ENCODE peak calls at places on chromosomes 3 and 15, in ten cellular contexts. I, R, Y, D, G, C, N, M, V and F are unnamed samples.

GRCh38 chr15:63234479-63234878 is 42.9 kb upstream of the APH1B start:
- DNase-seq in I (no peak), R (no peak), Y (peak; percentile 44), D (peak; percentile 49), G (no peak), C (peak; percentile 26), N (peak; percentile 69), M (no peak), V (no peak), F (no peak)

GRCh38 chr3:89847955-89848354 is 740.5 kb downstream of the EPHA3 start:
- DNase-seq in I (no peak), R (no peak), Y (no peak), D (no peak), G (no peak), C (no peak), N (no peak), M (no peak), V (no peak), F (no peak)

GRCh38 chr15:88401972-88402656 is 65.1 kb downstream of the MRPL46 start:
- DNase-seq in I (no peak), R (no peak), Y (no peak), D (peak; percentile 74), G (no peak), C (no peak), N (no peak), M (no peak), V (no peak), F (no peak)

GRCh38 chr3:58222161-58222724 is 11.5 kb upstream of the DNASE1L3 start:
- DNase-seq in I (no peak), R (no peak), Y (no peak), D (no peak), G (no peak), C (peak; percentile 34), N (no peak), M (peak; percentile 54), V (no peak), F (no peak)

GRCh38 chr15:69325456-69325971 is 26.8 kb downstream of the PAQR5 start:
- DNase-seq in I (no peak), R (no peak), Y (no peak), D (no peak), G (no peak), C (no peak), N (no peak), M (no peak), V (no peak), F (no peak)

GRCh38 chr15:40929730-40930429 is 740 bp downstream of the DLL4 start:
- DNase-seq in I (peak; percentile 36), R (no peak), Y (peak; percentile 57), D (peak; percentile 57), G (peak; percentile 87), C (peak; percentile 43), N (peak; percentile 66), M (no peak), V (peak; percentile 13), F (no peak)

GRCh38 chr15:44782516-44782915 is 46.2 kb downstream of the TRIM69 start:
- DNase-seq in I (no peak), R (no peak), Y (no peak), D (no peak), G (no peak), C (no peak), N (peak; percentile 12), M (peak; percentile 11), V (no peak), F (no peak)

GRCh38 chr15:88615303-88616107 is 5.6 kb upstream of the AEN start:
- DNase-seq in I (peak; percentile 48), R (no peak), Y (peak; percentile 90), D (no peak), G (no peak), C (no peak), N (no peak), M (no peak), V (no peak), F (no peak)

GRCh38 chr15:51736069-51736468 is 1.4 kb downstream of the LYSMD2 start:
- DNase-seq in I (no peak), R (no peak), Y (no peak), D (no peak), G (no peak), C (no peak), N (no peak), M (no peak), V (no peak), F (no peak)

GRCh38 chr3:129282727-129283327 is 4.2 kb downstream of the HMCES start:
- DNase-seq in I (no peak), R (no peak), Y (no peak), D (no peak), G (no peak), C (no peak), N (peak; percentile 52), M (no peak), V (no peak), F (no peak)

GRCh38 chr15:78044407-78045155 is 32.9 kb downstream of the TBC1D2B start:
- DNase-seq in I (no peak), R (no peak), Y (no peak), D (no peak), G (no peak), C (no peak), N (peak; percentile 68), M (no peak), V (no peak), F (no peak)

GRCh38 chr3:121295966-121296365 is 249.8 kb downstream of the POLQ start:
- DNase-seq in I (no peak), R (no peak), Y (no peak), D (no peak), G (no peak), C (no peak), N (peak; percentile 23), M (peak; percentile 33), V (no peak), F (peak; percentile 3)

GRCh38 chr3:22893001-22893400 is 310.1 kb upstream of the UBE2E2 start:
- DNase-seq in I (no peak), R (no peak), Y (no peak), D (no peak), G (no peak), C (no peak), N (no peak), M (no peak), V (no peak), F (no peak)

GRCh38 chr3:58484049-58484721 is 7.7 kb upstream of the KCTD6 start:
- DNase-seq in I (no peak), R (no peak), Y (no peak), D (no peak), G (no peak), C (no peak), N (no peak), M (no peak), V (no peak), F (no peak)

GRCh38 chr3:154428369-154429206 is 1.4 kb downstream of the GPR149 start:
- DNase-seq in I (no peak), R (no peak), Y (no peak), D (no peak), G (peak; percentile 79), C (no peak), N (no peak), M (no peak), V (peak; percentile 69), F (no peak)

GRCh38 chr3:147758786-147759185 is 349.6 kb downstream of the ZIC1 start:
- DNase-seq in I (peak; percentile 30), R (no peak), Y (no peak), D (no peak), G (no peak), C (no peak), N (peak; percentile 18), M (no peak), V (no peak), F (no peak)

GRCh38 chr3:73229036-73229435 is 167.6 kb downstream of the EBLN2 start:
- DNase-seq in I (no peak), R (no peak), Y (no peak), D (no peak), G (no peak), C (no peak), N (no peak), M (no peak), V (no peak), F (no peak)

GRCh38 chr3:126540946-126541627 is 17.1 kb downstream of the CHST13 start:
- DNase-seq in I (no peak), R (no peak), Y (peak; percentile 4), D (no peak), G (peak; percentile 41), C (no peak), N (no peak), M (no peak), V (no peak), F (no peak)

GRCh38 chr15:42079401-42079908 is 14.9 kb downstream of the PLA2G4D start:
- DNase-seq in I (no peak), R (no peak), Y (no peak), D (no peak), G (no peak), C (no peak), N (no peak), M (no peak), V (no peak), F (no peak)

GRCh38 chr15:54776410-54776809 is 420.3 kb downstream of the RSL24D1 start:
- DNase-seq in I (no peak), R (no peak), Y (no peak), D (no peak), G (no peak), C (no peak), N (no peak), M (no peak), V (no peak), F (no peak)

GRCh38 chr15:58473720-58474119 is 41.9 kb downstream of the LIPC start:
- DNase-seq in I (no peak), R (no peak), Y (no peak), D (no peak), G (no peak), C (no peak), N (peak; percentile 77), M (peak; percentile 90), V (no peak), F (peak; percentile 18)

GRCh38 chr3:42057561-42058211 is 33.5 kb upstream of the TRAK1 start:
- DNase-seq in I (peak; percentile 77), R (no peak), Y (no peak), D (no peak), G (no peak), C (no peak), N (no peak), M (no peak), V (no peak), F (no peak)

GRCh38 chr15:35626984-35627383 is 81.0 kb upstream of the DPH6 start:
- DNase-seq in I (no peak), R (no peak), Y (no peak), D (no peak), G (no peak), C (no peak), N (no peak), M (no peak), V (no peak), F (no peak)

GRCh38 chr3:12829886-12830784 is 11.2 kb downstream of the RPL32 start:
- DNase-seq in I (no peak), R (no peak), Y (no peak), D (no peak), G (no peak), C (no peak), N (no peak), M (no peak), V (no peak), F (no peak)

GRCh38 chr3:29319798-29320197 is 38.9 kb downstream of the RBMS3 start:
- DNase-seq in I (no peak), R (no peak), Y (no peak), D (no peak), G (no peak), C (no peak), N (no peak), M (no peak), V (no peak), F (no peak)

GRCh38 chr3:152352559-152352958 is 83.8 kb downstream of the MBNL1 start:
- DNase-seq in I (no peak), R (no peak), Y (no peak), D (no peak), G (no peak), C (no peak), N (no peak), M (peak; percentile 26), V (no peak), F (no peak)

GRCh38 chr3:187737401-187738088 is 7.7 kb downstream of the BCL6 start:
- DNase-seq in I (no peak), R (no peak), Y (peak; percentile 62), D (peak; percentile 79), G (peak; percentile 96), C (peak; percentile 59), N (peak; percentile 77), M (peak; percentile 27), V (peak; percentile 87), F (no peak)

GRCh38 chr3:48686538-48687219 is 964 bp upstream of the NCKIPSD start:
- DNase-seq in I (peak; percentile 47), R (no peak), Y (no peak), D (no peak), G (peak; percentile 22), C (no peak), N (peak; percentile 19), M (no peak), V (no peak), F (no peak)